ENCODE peak calls at places on chromosomes 12 and 14, in eight cellular contexts. F, S, N, T, H, U, Y and L are unnamed samples.

GRCh38 chr12:25241171-25242020 is 9.3 kb downstream of the KRAS start:
- DNase-seq in F (peak; percentile 70), S (peak; percentile 24), N (no peak), T (peak; percentile 18), H (peak; percentile 7), U (peak; percentile 27), Y (peak; percentile 34), L (peak; percentile 41)

GRCh38 chr14:50619569-50620141 is 48.5 kb downstream of the SAV1 start:
- DNase-seq in F (peak; percentile 60), S (peak; percentile 38), N (peak; percentile 21), T (peak; percentile 32), H (peak; percentile 2), U (peak; percentile 27), Y (peak; percentile 31), L (peak; percentile 51)

GRCh38 chr14:49997991-49998390 is 105.1 kb downstream of the ARF6 start:
- DNase-seq in F (no peak), S (no peak), N (no peak), T (no peak), H (no peak), U (no peak), Y (no peak), L (no peak)

GRCh38 chr12:64373204-64373603 is 17.4 kb downstream of the C12orf56 start:
- DNase-seq in F (no peak), S (no peak), N (no peak), T (no peak), H (no peak), U (no peak), Y (no peak), L (no peak)

GRCh38 chr14:51807355-51807754 is 53.1 kb upstream of the GNG2 start:
- DNase-seq in F (no peak), S (no peak), N (no peak), T (no peak), H (no peak), U (no peak), Y (no peak), L (no peak)

GRCh38 chr14:99072956-99073355 is 199.0 kb downstream of the BCL11B start:
- DNase-seq in F (no peak), S (no peak), N (no peak), T (no peak), H (no peak), U (no peak), Y (no peak), L (no peak)

GRCh38 chr12:89710873-89711179 is 2.2 kb upstream of the ATP2B1 start:
- DNase-seq in F (no peak), S (no peak), N (no peak), T (no peak), H (no peak), U (no peak), Y (no peak), L (no peak)

GRCh38 chr12:93978553-93978952 is 169.8 kb upstream of the PLXNC1 start:
- DNase-seq in F (no peak), S (no peak), N (no peak), T (no peak), H (no peak), U (no peak), Y (peak; percentile 17), L (no peak)

GRCh38 chr12:13390381-13390856 is 193.9 kb downstream of the EMP1 start:
- DNase-seq in F (no peak), S (no peak), N (no peak), T (peak; percentile 24), H (no peak), U (peak; percentile 69), Y (no peak), L (no peak)

GRCh38 chr14:56892959-56893358 is 82.7 kb upstream of the OTX2 start:
- DNase-seq in F (no peak), S (no peak), N (no peak), T (no peak), H (no peak), U (no peak), Y (no peak), L (no peak)

GRCh38 chr12:109383240-109383639 is 35.5 kb downstream of the MYO1H start:
- DNase-seq in F (no peak), S (no peak), N (no peak), T (no peak), H (no peak), U (no peak), Y (no peak), L (no peak)

GRCh38 chr14:45140661-45141187 is 5.0 kb downstream of the FANCM start:
- DNase-seq in F (peak; percentile 13), S (no peak), N (no peak), T (no peak), H (no peak), U (no peak), Y (no peak), L (no peak)

GRCh38 chr14:45135181-45135580 is 549 bp upstream of the FANCM start:
- DNase-seq in F (no peak), S (no peak), N (no peak), T (no peak), H (no peak), U (no peak), Y (no peak), L (no peak)

GRCh38 chr14:45134051-45134958 is at the start of gene FKBP3:
- DNase-seq in F (peak; percentile 100), S (peak; percentile 99), N (peak; percentile 91), T (peak; percentile 99), H (peak; percentile 99), U (peak; percentile 86), Y (peak; percentile 96), L (peak; percentile 89)

GRCh38 chr14:45133683-45134050 is 614 bp downstream of the FKBP3 start:
- DNase-seq in F (no peak), S (no peak), N (no peak), T (no peak), H (no peak), U (no peak), Y (no peak), L (no peak)

GRCh38 chr14:45135659-45136314 is at the start of gene FANCM:
- DNase-seq in F (peak; percentile 99), S (peak; percentile 95), N (peak; percentile 91), T (peak; percentile 98), H (peak; percentile 96), U (peak; percentile 73), Y (peak; percentile 95), L (peak; percentile 92)
- TF ChIP-seq POLR2AphosphoS5 in F (peak; percentile 85), S (peak; percentile 78), N (peak; percentile 77), T (peak; percentile 82), H (peak; percentile 71), U (peak; percentile 35), Y (peak; percentile 52), L (peak; percentile 64)

GRCh38 chr12:47082963-47083621 is 3.3 kb upstream of the AMIGO2 start:
- DNase-seq in F (no peak), S (no peak), N (no peak), T (no peak), H (no peak), U (no peak), Y (peak; percentile 48), L (peak; percentile 96)
- TF ChIP-seq REST in F (no peak), S (no peak), N (no peak), T (no peak), H (no peak), U (no peak), Y (no peak), L (no peak)

GRCh38 chr12:10016881-10017280 is 6.5 kb downstream of the CLEC12B start:
- DNase-seq in F (no peak), S (no peak), N (no peak), T (no peak), H (no peak), U (no peak), Y (no peak), L (no peak)

GRCh38 chr12:10021342-10021741 is 9.1 kb upstream of the CLEC9A start:
- DNase-seq in F (no peak), S (no peak), N (no peak), T (no peak), H (no peak), U (no peak), Y (no peak), L (no peak)

GRCh38 chr12:10012630-10013330 is 2.4 kb downstream of the CLEC12B start:
- DNase-seq in F (no peak), S (no peak), N (no peak), T (no peak), H (no peak), U (no peak), Y (no peak), L (no peak)

GRCh38 chr12:10015450-10015849 is 5.0 kb downstream of the CLEC12B start:
- DNase-seq in F (no peak), S (no peak), N (no peak), T (no peak), H (no peak), U (no peak), Y (no peak), L (no peak)

GRCh38 chr12:10018390-10018789 is 8.0 kb downstream of the CLEC12B start:
- DNase-seq in F (no peak), S (no peak), N (no peak), T (no peak), H (no peak), U (no peak), Y (no peak), L (no peak)
- TF ChIP-seq POLR2AphosphoS5 in F (no peak), S (no peak), N (no peak), T (no peak), H (no peak), U (no peak), Y (no peak), L (no peak)

GRCh38 chr12:42761601-42762350 is 172.2 kb upstream of the PRICKLE1 start:
- DNase-seq in F (no peak), S (no peak), N (no peak), T (no peak), H (no peak), U (no peak), Y (no peak), L (no peak)

GRCh38 chr12:42762395-42762925 is 172.9 kb upstream of the PRICKLE1 start:
- DNase-seq in F (no peak), S (no peak), N (no peak), T (no peak), H (no peak), U (no peak), Y (no peak), L (no peak)

GRCh38 chr12:42759622-42760273 is 170.2 kb upstream of the PRICKLE1 start:
- DNase-seq in F (no peak), S (no peak), N (no peak), T (no peak), H (no peak), U (no peak), Y (no peak), L (no peak)

GRCh38 chr12:42758806-42759205 is 169.3 kb upstream of the PRICKLE1 start:
- DNase-seq in F (no peak), S (no peak), N (no peak), T (no peak), H (no peak), U (no peak), Y (no peak), L (no peak)

GRCh38 chr12:42760550-42760949 is 171.0 kb upstream of the PRICKLE1 start:
- DNase-seq in F (no peak), S (no peak), N (no peak), T (no peak), H (no peak), U (no peak), Y (no peak), L (no peak)
- TF ChIP-seq REST in F (no peak), S (no peak), N (no peak), T (no peak), H (no peak), U (no peak), Y (no peak), L (no peak)